ENCODE peak calls at places on chromosomes 4 and X, in six cellular contexts. K, I, X, Y, J and S are unnamed samples.

GRCh38 chr4:1015179-1015578 is 3.8 kb downstream of the FGFRL1 start:
- DNase-seq in K (no peak), I (no peak), X (no peak), Y (no peak), J (no peak), S (no peak)

GRCh38 chr4:142567620-142568451 is 278.3 kb downstream of the INPP4B start:
- DNase-seq in K (no peak), I (peak), X (no peak), Y (no peak), J (no peak), S (no peak)

GRCh38 chrX:10230222-10230621 is 73.4 kb downstream of the CLCN4 start:
- DNase-seq in K (no peak), I (no peak), X (no peak), Y (no peak), J (no peak), S (no peak)

GRCh38 chrX:118652717-118653116 is 74.7 kb upstream of the IL13RA1 start:
- DNase-seq in K (no peak), I (no peak), X (no peak), Y (no peak), J (no peak), S (no peak)

GRCh38 chr4:42786350-42787070 is 106.0 kb upstream of the GRXCR1 start:
- DNase-seq in K (no peak), I (no peak), X (no peak), Y (no peak), J (no peak), S (no peak)

GRCh38 chr4:39574946-39575345 is 47.7 kb upstream of the UGDH start:
- DNase-seq in K (no peak), I (no peak), X (no peak), Y (no peak), J (no peak), S (no peak)

GRCh38 chr4:25928956-25929336 is 14.9 kb downstream of the SMIM20 start:
- DNase-seq in K (no peak), I (no peak), X (no peak), Y (no peak), J (no peak), S (no peak)

GRCh38 chrX:124086411-124086810 is 124.9 kb downstream of the STAG2 start:
- DNase-seq in K (no peak), I (no peak), X (no peak), Y (no peak), J (no peak), S (no peak)

GRCh38 chr4:3408793-3409330 is 32.9 kb upstream of the HGFAC start:
- DNase-seq in K (peak), I (no peak), X (no peak), Y (no peak), J (no peak), S (peak)

GRCh38 chrX:40938418-40938817 is 146.8 kb upstream of the USP9X start:
- DNase-seq in K (no peak), I (no peak), X (no peak), Y (no peak), J (no peak), S (no peak)

GRCh38 chr4:8269535-8270417 is at the start of gene HTRA3:
- DNase-seq in K (no peak), I (no peak), X (peak), Y (no peak), J (no peak), S (peak)

GRCh38 chr4:8410641-8411271 is 29.8 kb downstream of the ACOX3 start:
- DNase-seq in K (no peak), I (peak), X (peak), Y (no peak), J (no peak), S (peak)

GRCh38 chr4:174522183-174523002 is at the start of gene HPGD:
- DNase-seq in K (peak), I (peak), X (peak), Y (no peak), J (peak), S (peak)

GRCh38 chr4:109803924-109804571 is 2.2 kb upstream of the CFI start:
- DNase-seq in K (no peak), I (peak), X (no peak), Y (no peak), J (peak), S (no peak)

GRCh38 chr4:26441110-26441509 is 49.2 kb downstream of the CCKAR start:
- DNase-seq in K (no peak), I (no peak), X (no peak), Y (no peak), J (no peak), S (no peak)

GRCh38 chrX:49171752-49172279 is at the start of gene PLP2:
- DNase-seq in K (no peak), I (peak), X (peak), Y (no peak), J (peak), S (peak)

GRCh38 chr4:5361968-5362367 is 310.7 kb downstream of the STK32B start:
- DNase-seq in K (no peak), I (peak), X (no peak), Y (no peak), J (no peak), S (no peak)

GRCh38 chr4:102308032-102308799 is 37.1 kb downstream of the SLC39A8 start:
- DNase-seq in K (no peak), I (no peak), X (no peak), Y (no peak), J (no peak), S (no peak)

GRCh38 chr4:188196134-188196735 is 57.0 kb downstream of the TRIML1 start:
- DNase-seq in K (no peak), I (no peak), X (no peak), Y (no peak), J (no peak), S (no peak)

GRCh38 chr4:121370729-121371325 is 10.0 kb downstream of the QRFPR start:
- DNase-seq in K (no peak), I (peak), X (no peak), Y (no peak), J (peak), S (no peak)

GRCh38 chrX:136646602-136647239 is 1.2 kb upstream of the CD40LG start:
- DNase-seq in K (no peak), I (no peak), X (no peak), Y (no peak), J (no peak), S (no peak)

GRCh38 chrX:7542566-7542965 is 300.4 kb upstream of the VCX start:
- DNase-seq in K (no peak), I (no peak), X (no peak), Y (no peak), J (no peak), S (no peak)

GRCh38 chr4:38837849-38838248 is 18.8 kb downstream of the TLR6 start:
- DNase-seq in K (no peak), I (no peak), X (no peak), Y (no peak), J (no peak), S (no peak)

GRCh38 chrX:1894656-1895055 is 279.8 kb downstream of the ASMT start:
- DNase-seq in K (no peak), I (no peak), X (no peak), Y (no peak), J (no peak), S (no peak)

GRCh38 chr4:117661673-117662072 is 372.6 kb upstream of the NDST3 start:
- DNase-seq in K (no peak), I (no peak), X (no peak), Y (no peak), J (no peak), S (no peak)

GRCh38 chr4:82594466-82594865 is 32.7 kb upstream of the TMEM150C start:
- DNase-seq in K (no peak), I (no peak), X (no peak), Y (peak), J (no peak), S (no peak)

GRCh38 chr4:79982587-79983327 is 90.3 kb downstream of the ANTXR2 start:
- DNase-seq in K (no peak), I (no peak), X (no peak), Y (no peak), J (no peak), S (no peak)

GRCh38 chrX:123960956-123961267 is 594 bp upstream of the STAG2 start:
- DNase-seq in K (no peak), I (no peak), X (no peak), Y (no peak), J (no peak), S (no peak)

GRCh38 chr4:5982156-5982973 is 35.9 kb downstream of the C4orf50 start:
- DNase-seq in K (no peak), I (no peak), X (no peak), Y (no peak), J (no peak), S (no peak)

GRCh38 chr4:119314356-119314755 is 7.6 kb downstream of the FABP2 start:
- DNase-seq in K (no peak), I (peak), X (no peak), Y (no peak), J (peak), S (no peak)

GRCh38 chr4:111605111-111605510 is 540.1 kb upstream of the FAM241A start:
- DNase-seq in K (no peak), I (no peak), X (no peak), Y (no peak), J (no peak), S (no peak)

GRCh38 chr4:169009281-169010124 is 552 bp downstream of the CBR4 start:
- DNase-seq in K (peak), I (peak), X (peak), Y (no peak), J (peak), S (peak)